ENCODE peak calls at places on chromosomes 5 and 9, in ten cellular contexts. N is body of pancreas, G is lower leg skin, T is spleen, U is IMR-90, I is adrenal gland, O is H54, V is erythroblast, B is heart left ventricle, P is stomach. Z is an unnamed sample.

GRCh38 chr9:91483189-91483691 is 59.6 kb upstream of the NFIL3 start:
- DNase-seq in N (no peak), G (no peak), T (no peak), U (peak; percentile 47), I (no peak), O (no peak), V (no peak), B (peak; percentile 68), P (no peak), Z (no peak)

GRCh38 chr5:139692605-139693340 is 44.6 kb downstream of the CXXC5 start:
- DNase-seq in N (no peak), G (no peak), T (peak; percentile 66), U (no peak), I (no peak), O (no peak), V (no peak), B (no peak), P (no peak), Z (no peak)

GRCh38 chr5:64341340-64341739 is 164.5 kb upstream of the RGS7BP start:
- DNase-seq in N (no peak), G (no peak), T (no peak), U (no peak), I (no peak), O (no peak), V (no peak), B (no peak), P (no peak), Z (no peak)

GRCh38 chr9:131603199-131603598 is 57.9 kb downstream of the PRRT1B start:
- DNase-seq in N (no peak), G (no peak), T (no peak), U (no peak), I (no peak), O (no peak), V (no peak), B (no peak), P (no peak), Z (no peak)

GRCh38 chr9:126604059-126604685 is 9.6 kb upstream of the LMX1B start:
- DNase-seq in N (no peak), G (no peak), T (no peak), U (no peak), I (no peak), O (no peak), V (no peak), B (no peak), P (no peak), Z (no peak)

GRCh38 chr9:79984429-79985067 is 412.8 kb downstream of the TLE4 start:
- DNase-seq in N (no peak), G (peak; percentile 40), T (no peak), U (no peak), I (no peak), O (no peak), V (no peak), B (no peak), P (peak; percentile 34), Z (no peak)

GRCh38 chr5:88877826-88878225 is 5.2 kb downstream of the MEF2C start:
- DNase-seq in N (no peak), G (no peak), T (no peak), U (no peak), I (no peak), O (no peak), V (no peak), B (no peak), P (no peak), Z (no peak)

GRCh38 chr9:117411547-117411946 is 3.3 kb downstream of the ASTN2 start:
- DNase-seq in N (peak; percentile 82), G (no peak), T (no peak), U (peak; percentile 6), I (peak; percentile 31), O (peak; percentile 84), V (peak; percentile 29), B (no peak), P (peak; percentile 71), Z (peak; percentile 18)

GRCh38 chr9:27485158-27485557 is 38.9 kb upstream of the IFNK start:
- DNase-seq in N (no peak), G (no peak), T (no peak), U (no peak), I (no peak), O (no peak), V (no peak), B (no peak), P (no peak), Z (no peak)

DNA sequence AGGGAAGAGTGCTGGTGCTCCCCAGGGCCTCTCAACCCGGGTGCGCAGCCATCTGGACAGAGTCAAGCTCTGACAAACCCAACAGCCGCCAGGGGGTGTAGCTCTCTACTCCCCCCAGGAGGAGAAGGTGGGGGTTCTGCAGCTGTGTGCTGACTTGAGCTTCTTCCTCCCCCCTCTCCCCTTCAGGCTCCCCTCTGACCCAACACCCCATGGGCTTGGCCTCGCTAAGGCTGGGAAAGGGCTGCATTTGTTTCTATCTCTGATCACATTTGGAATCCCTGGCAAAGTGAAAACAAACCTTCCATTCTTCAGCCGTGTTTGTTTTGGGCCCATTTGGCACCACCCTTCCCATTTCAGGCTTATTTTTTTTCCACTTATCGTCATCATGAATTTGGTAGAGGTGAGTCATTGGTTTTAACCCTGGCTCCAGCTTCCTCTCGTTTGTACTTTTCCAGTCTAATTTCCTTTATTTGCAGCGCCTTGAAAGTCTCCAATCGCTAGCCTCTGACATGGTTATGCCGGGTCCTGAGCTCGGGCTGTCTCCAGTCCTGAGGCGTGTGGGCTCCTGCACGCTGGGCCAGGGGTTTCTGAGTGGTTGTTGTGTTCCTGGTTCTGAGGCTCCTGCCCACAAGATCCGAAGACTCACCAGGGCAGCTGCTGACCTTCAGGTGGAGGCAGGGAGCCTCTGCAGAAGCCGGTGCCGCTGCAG is 36.1 kb downstream of the DAP start:
- DNase-seq in N (peak; percentile 73), G (no peak), T (no peak), U (peak; percentile 93), I (peak; percentile 81), O (peak; percentile 69), V (no peak), B (peak; percentile 79), P (peak; percentile 63), Z (peak; percentile 76)
- TF ChIP-seq POLR2A in N (peak; percentile 53), G (no peak), T (no peak), U (no peak), I (no peak), O (no peak), V (no peak), B (no peak), P (no peak), Z (no peak)

GRCh38 chr5:34927785-34928184 is 1.6 kb upstream of the DNAJC21 start:
- DNase-seq in N (no peak), G (no peak), T (no peak), U (no peak), I (no peak), O (no peak), V (no peak), B (no peak), P (no peak), Z (no peak)
- TF ChIP-seq POLR2A in N (no peak), G (no peak), T (no peak), U (no peak), I (no peak), O (no peak), V (no peak), B (no peak), P (no peak), Z (no peak)

GRCh38 chr5:119355244-119355635 is 579 bp upstream of the TNFAIP8 start:
- DNase-seq in N (no peak), G (no peak), T (peak; percentile 79), U (no peak), I (no peak), O (peak; percentile 26), V (no peak), B (no peak), P (peak; percentile 58), Z (peak; percentile 43)

GRCh38 chr5:119357309-119357708 is 1.5 kb downstream of the TNFAIP8 start:
- DNase-seq in N (no peak), G (no peak), T (no peak), U (no peak), I (no peak), O (no peak), V (no peak), B (no peak), P (no peak), Z (no peak)

GRCh38 chr5:119356384-119357188 is 767 bp downstream of the TNFAIP8 start:
- DNase-seq in N (no peak), G (no peak), T (no peak), U (no peak), I (no peak), O (no peak), V (no peak), B (no peak), P (no peak), Z (no peak)

GRCh38 chr5:119354522-119355243 is 1.1 kb upstream of the TNFAIP8 start:
- DNase-seq in N (no peak), G (no peak), T (no peak), U (no peak), I (no peak), O (no peak), V (no peak), B (no peak), P (no peak), Z (no peak)

GRCh38 chr5:119355636-119356383 is at the start of gene TNFAIP8:
- DNase-seq in N (peak; percentile 69), G (peak; percentile 51), T (peak; percentile 90), U (peak; percentile 70), I (peak; percentile 61), O (peak; percentile 58), V (peak; percentile 54), B (peak; percentile 81), P (peak; percentile 62), Z (peak; percentile 5)
- TF ChIP-seq POLR2A in N (peak; percentile 40), G (no peak), T (no peak), U (no peak), I (no peak), O (no peak), V (peak; percentile 24), B (no peak), P (no peak), Z (no peak)

GRCh38 chr5:98929123-98929981 is 545 bp upstream of the CHD1 start:
- DNase-seq in N (peak; percentile 91), G (peak; percentile 97), T (peak; percentile 98), U (peak; percentile 95), I (peak; percentile 97), O (peak; percentile 78), V (peak; percentile 96), B (peak; percentile 95), P (peak; percentile 88), Z (peak; percentile 91)

GRCh38 chr5:98927988-98928801 is 612 bp downstream of the CHD1 start:
- DNase-seq in N (peak; percentile 67), G (peak; percentile 68), T (no peak), U (peak; percentile 58), I (peak; percentile 82), O (peak; percentile 42), V (peak; percentile 80), B (peak; percentile 80), P (peak; percentile 57), Z (peak; percentile 28)

GRCh38 chr5:98929982-98930355 is 1.2 kb upstream of the CHD1 start:
- DNase-seq in N (peak; percentile 46), G (no peak), T (no peak), U (no peak), I (peak; percentile 27), O (no peak), V (no peak), B (no peak), P (no peak), Z (no peak)

GRCh38 chr5:98927242-98927987 is 1.4 kb downstream of the CHD1 start:
- DNase-seq in N (peak; percentile 33), G (peak; percentile 53), T (peak; percentile 82), U (peak; percentile 77), I (peak; percentile 64), O (peak; percentile 12), V (peak; percentile 55), B (no peak), P (no peak), Z (no peak)

DNA sequence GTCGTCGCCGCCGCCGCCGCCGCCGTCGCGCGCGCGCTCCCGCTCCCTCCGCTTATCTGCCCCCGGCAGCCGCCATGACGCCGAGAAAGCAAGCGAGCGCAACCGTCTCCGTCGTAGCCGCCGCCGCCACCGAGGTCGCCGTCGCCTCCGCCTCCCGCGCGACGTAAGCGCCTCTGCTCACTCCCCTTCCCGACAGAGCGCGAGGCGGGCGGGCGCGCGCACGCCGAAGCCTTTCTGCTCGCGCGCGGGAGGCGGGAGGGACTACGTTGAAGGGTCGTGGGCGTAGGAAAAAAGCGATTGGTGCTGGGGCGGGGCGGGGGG is at the start of gene CHD1:
- DNase-seq in N (peak; percentile 94), G (peak; percentile 93), T (peak; percentile 99), U (peak; percentile 94), I (peak; percentile 94), O (peak; percentile 69), V (peak; percentile 99), B (peak; percentile 97), P (peak; percentile 95), Z (peak; percentile 91)
- TF ChIP-seq POLR2A in N (peak; percentile 30), G (no peak), T (peak; percentile 86), U (peak; percentile 33), I (peak; percentile 74), O (peak; percentile 75), V (no peak), B (peak; percentile 62), P (no peak), Z (peak; percentile 71)